ENCODE peak calls at places on chromosomes 3 and 15, in seven cellular contexts. One of them, this sample, is unnamed.

GRCh38 chr3:186841637-186842036 is 873 bp upstream of the ADIPOQ start:
- DNase-seq in Right ventricle myocardium superior: no peak
- DNase-seq in transverse colon: no peak
- DNase-seq in EH: no peak
- DNase-seq in stimulated activated CD4-positive, alpha-beta T cell treated with anti-CD3 and anti-CD28 coated beads, TNF-alpha, amount 100 ng/mL, for 48 hours: no peak
- DNase-seq in psoas muscle: no peak
- DNase-seq in left colon: no peak
- DNase-seq in this sample: peak

GRCh38 chr3:80087769-80088168 is 320.0 kb upstream of the ROBO1 start:
- DNase-seq in Right ventricle myocardium superior: no peak
- DNase-seq in transverse colon: no peak
- DNase-seq in EH: peak
- DNase-seq in stimulated activated CD4-positive, alpha-beta T cell treated with anti-CD3 and anti-CD28 coated beads, TNF-alpha, amount 100 ng/mL, for 48 hours: no peak
- DNase-seq in psoas muscle: no peak
- DNase-seq in left colon: no peak
- DNase-seq in this sample: no peak

GRCh38 chr15:86611392-86612040 is 531.8 kb downstream of the AGBL1 start:
- DNase-seq in Right ventricle myocardium superior: no peak
- DNase-seq in transverse colon: no peak
- DNase-seq in EH: no peak
- DNase-seq in stimulated activated CD4-positive, alpha-beta T cell treated with anti-CD3 and anti-CD28 coated beads, TNF-alpha, amount 100 ng/mL, for 48 hours: no peak
- DNase-seq in psoas muscle: no peak
- DNase-seq in left colon: no peak
- DNase-seq in this sample: no peak

GRCh38 chr3:72960812-72961518 is 35.6 kb upstream of the PPP4R2 start:
- DNase-seq in Right ventricle myocardium superior: peak
- DNase-seq in transverse colon: peak
- DNase-seq in EH: peak
- DNase-seq in stimulated activated CD4-positive, alpha-beta T cell treated with anti-CD3 and anti-CD28 coated beads, TNF-alpha, amount 100 ng/mL, for 48 hours: no peak
- DNase-seq in psoas muscle: peak
- DNase-seq in left colon: no peak
- DNase-seq in this sample: peak

GRCh38 chr15:34223904-34224596 is 766 bp upstream of the EMC4 start:
- DNase-seq in Right ventricle myocardium superior: no peak
- DNase-seq in transverse colon: peak
- DNase-seq in EH: no peak
- DNase-seq in stimulated activated CD4-positive, alpha-beta T cell treated with anti-CD3 and anti-CD28 coated beads, TNF-alpha, amount 100 ng/mL, for 48 hours: no peak
- DNase-seq in psoas muscle: no peak
- DNase-seq in left colon: peak
- DNase-seq in this sample: no peak

GRCh38 chr15:69389426-69389825 is 24.7 kb upstream of the KIF23 start:
- DNase-seq in Right ventricle myocardium superior: no peak
- DNase-seq in transverse colon: no peak
- DNase-seq in EH: no peak
- DNase-seq in stimulated activated CD4-positive, alpha-beta T cell treated with anti-CD3 and anti-CD28 coated beads, TNF-alpha, amount 100 ng/mL, for 48 hours: no peak
- DNase-seq in psoas muscle: no peak
- DNase-seq in left colon: no peak
- DNase-seq in this sample: no peak

GRCh38 chr3:31197941-31198340 is 303.5 kb upstream of the GADL1 start:
- DNase-seq in Right ventricle myocardium superior: no peak
- DNase-seq in transverse colon: peak
- DNase-seq in EH: no peak
- DNase-seq in stimulated activated CD4-positive, alpha-beta T cell treated with anti-CD3 and anti-CD28 coated beads, TNF-alpha, amount 100 ng/mL, for 48 hours: no peak
- DNase-seq in psoas muscle: no peak
- DNase-seq in left colon: peak
- DNase-seq in this sample: no peak

GRCh38 chr3:58924581-58924980 is 125.2 kb downstream of the CFAP20DC start:
- DNase-seq in Right ventricle myocardium superior: no peak
- DNase-seq in transverse colon: no peak
- DNase-seq in EH: peak
- DNase-seq in stimulated activated CD4-positive, alpha-beta T cell treated with anti-CD3 and anti-CD28 coated beads, TNF-alpha, amount 100 ng/mL, for 48 hours: no peak
- DNase-seq in psoas muscle: no peak
- DNase-seq in left colon: no peak
- DNase-seq in this sample: no peak

GRCh38 chr3:128784228-128784627 is 58.2 kb downstream of the RAB7A start:
- DNase-seq in Right ventricle myocardium superior: peak
- DNase-seq in transverse colon: no peak
- DNase-seq in EH: no peak
- DNase-seq in stimulated activated CD4-positive, alpha-beta T cell treated with anti-CD3 and anti-CD28 coated beads, TNF-alpha, amount 100 ng/mL, for 48 hours: no peak
- DNase-seq in psoas muscle: peak
- DNase-seq in left colon: no peak
- DNase-seq in this sample: peak

GRCh38 chr3:128794067-128794768 is 68.2 kb downstream of the RAB7A start:
- DNase-seq in Right ventricle myocardium superior: no peak
- DNase-seq in transverse colon: no peak
- DNase-seq in EH: peak
- DNase-seq in stimulated activated CD4-positive, alpha-beta T cell treated with anti-CD3 and anti-CD28 coated beads, TNF-alpha, amount 100 ng/mL, for 48 hours: no peak
- DNase-seq in psoas muscle: no peak
- DNase-seq in left colon: no peak
- DNase-seq in this sample: no peak

GRCh38 chr3:48716508-48716981 is 476 bp downstream of the IP6K2 start:
- DNase-seq in Right ventricle myocardium superior: no peak
- DNase-seq in transverse colon: peak
- DNase-seq in EH: no peak
- DNase-seq in stimulated activated CD4-positive, alpha-beta T cell treated with anti-CD3 and anti-CD28 coated beads, TNF-alpha, amount 100 ng/mL, for 48 hours: no peak
- DNase-seq in psoas muscle: no peak
- DNase-seq in left colon: peak
- DNase-seq in this sample: peak

GRCh38 chr15:45495588-45495987 is 27.0 kb downstream of the SLC30A4 start:
- DNase-seq in Right ventricle myocardium superior: no peak
- DNase-seq in transverse colon: no peak
- DNase-seq in EH: peak
- DNase-seq in stimulated activated CD4-positive, alpha-beta T cell treated with anti-CD3 and anti-CD28 coated beads, TNF-alpha, amount 100 ng/mL, for 48 hours: no peak
- DNase-seq in psoas muscle: no peak
- DNase-seq in left colon: no peak
- DNase-seq in this sample: no peak

GRCh38 chr15:96947830-96948229 is 617.3 kb downstream of the NR2F2 start:
- DNase-seq in Right ventricle myocardium superior: no peak
- DNase-seq in transverse colon: no peak
- DNase-seq in EH: no peak
- DNase-seq in stimulated activated CD4-positive, alpha-beta T cell treated with anti-CD3 and anti-CD28 coated beads, TNF-alpha, amount 100 ng/mL, for 48 hours: no peak
- DNase-seq in psoas muscle: no peak
- DNase-seq in left colon: no peak
- DNase-seq in this sample: no peak

GRCh38 chr15:62391565-62392262 is 226.6 kb upstream of the C2CD4B start:
- DNase-seq in Right ventricle myocardium superior: peak
- DNase-seq in transverse colon: peak
- DNase-seq in EH: peak
- DNase-seq in stimulated activated CD4-positive, alpha-beta T cell treated with anti-CD3 and anti-CD28 coated beads, TNF-alpha, amount 100 ng/mL, for 48 hours: no peak
- DNase-seq in psoas muscle: peak
- DNase-seq in left colon: peak
- DNase-seq in this sample: peak

GRCh38 chr3:196867507-196868296 is at the start of gene SENP5:
- DNase-seq in Right ventricle myocardium superior: peak
- DNase-seq in transverse colon: peak
- DNase-seq in EH: peak
- DNase-seq in stimulated activated CD4-positive, alpha-beta T cell treated with anti-CD3 and anti-CD28 coated beads, TNF-alpha, amount 100 ng/mL, for 48 hours: peak
- DNase-seq in psoas muscle: peak
- DNase-seq in left colon: peak
- DNase-seq in this sample: peak

GRCh38 chr3:32913790-32914446 is 37.5 kb upstream of the CCR4 start:
- DNase-seq in Right ventricle myocardium superior: peak
- DNase-seq in transverse colon: no peak
- DNase-seq in EH: peak
- DNase-seq in stimulated activated CD4-positive, alpha-beta T cell treated with anti-CD3 and anti-CD28 coated beads, TNF-alpha, amount 100 ng/mL, for 48 hours: no peak
- DNase-seq in psoas muscle: peak
- DNase-seq in left colon: no peak
- DNase-seq in this sample: no peak

GRCh38 chr15:77010842-77011241 is 15.9 kb downstream of the PSTPIP1 start:
- DNase-seq in Right ventricle myocardium superior: no peak
- DNase-seq in transverse colon: no peak
- DNase-seq in EH: no peak
- DNase-seq in stimulated activated CD4-positive, alpha-beta T cell treated with anti-CD3 and anti-CD28 coated beads, TNF-alpha, amount 100 ng/mL, for 48 hours: no peak
- DNase-seq in psoas muscle: peak
- DNase-seq in left colon: no peak
- DNase-seq in this sample: no peak

GRCh38 chr3:187361835-187362234 is 6.3 kb upstream of the RTP4 start:
- DNase-seq in Right ventricle myocardium superior: no peak
- DNase-seq in transverse colon: no peak
- DNase-seq in EH: no peak
- DNase-seq in stimulated activated CD4-positive, alpha-beta T cell treated with anti-CD3 and anti-CD28 coated beads, TNF-alpha, amount 100 ng/mL, for 48 hours: no peak
- DNase-seq in psoas muscle: no peak
- DNase-seq in left colon: no peak
- DNase-seq in this sample: no peak

GRCh38 chr3:171806200-171807128 is 3.8 kb downstream of the PLD1 start:
- DNase-seq in Right ventricle myocardium superior: no peak
- DNase-seq in transverse colon: no peak
- DNase-seq in EH: peak
- DNase-seq in stimulated activated CD4-positive, alpha-beta T cell treated with anti-CD3 and anti-CD28 coated beads, TNF-alpha, amount 100 ng/mL, for 48 hours: no peak
- DNase-seq in psoas muscle: no peak
- DNase-seq in left colon: no peak
- DNase-seq in this sample: no peak

This sample was measured in heart right ventricle.